ENCODE peak calls at places on chromosomes 4 and X, in ten cellular contexts. Q is lung; W is H9; Y is heart left ventricle; X is heart right ventricle; N is CD8-positive, alpha-beta T cell; A is GM23248; L is substantia nigra; G is tibial artery; F is A549. K is an unnamed sample.

GRCh38 chrX:129706395-129707072 is 32.2 kb upstream of the XPNPEP2 start:
- DNase-seq in Q (no peak), W (no peak), Y (peak), X (peak), N (peak), A (no peak), L (peak), G (peak), F (no peak), K (no peak)

GRCh38 chr4:85474818-85475630 is at the start of gene ARHGAP24:
- DNase-seq in Q (peak), W (peak), Y (peak), X (peak), N (no peak), A (peak), L (peak), G (peak), F (peak), K (peak)

GRCh38 chrX:5869786-5870185 is 358.9 kb downstream of the NLGN4X start:
- DNase-seq in Q (no peak), W (no peak), Y (no peak), X (no peak), N (no peak), A (no peak), L (no peak), G (no peak), F (no peak), K (no peak)

GRCh38 chr4:111537861-111538260 is 607.4 kb upstream of the FAM241A start:
- DNase-seq in Q (no peak), W (no peak), Y (no peak), X (no peak), N (no peak), A (peak), L (no peak), G (no peak), F (no peak), K (no peak)

GRCh38 chr4:76053730-76054129 is 17.9 kb upstream of the CXCL11 start:
- DNase-seq in Q (no peak), W (no peak), Y (no peak), X (no peak), N (no peak), A (no peak), L (no peak), G (no peak), F (no peak), K (no peak)

GRCh38 chr4:80409798-80410197 is 74.3 kb downstream of the CFAP299 start:
- DNase-seq in Q (no peak), W (no peak), Y (no peak), X (no peak), N (no peak), A (no peak), L (no peak), G (no peak), F (no peak), K (no peak)

GRCh38 chrX:142201113-142201512 is 4.0 kb downstream of the MAGEC2 start:
- DNase-seq in Q (no peak), W (no peak), Y (no peak), X (no peak), N (no peak), A (no peak), L (no peak), G (no peak), F (no peak), K (no peak)

GRCh38 chrX:43735957-43736356 is 79.9 kb downstream of the MAOA start:
- DNase-seq in Q (no peak), W (no peak), Y (no peak), X (no peak), N (no peak), A (no peak), L (no peak), G (no peak), F (no peak), K (no peak)

GRCh38 chr4:25787891-25788331 is 74.9 kb downstream of the SEL1L3 start:
- DNase-seq in Q (peak), W (no peak), Y (no peak), X (no peak), N (no peak), A (no peak), L (no peak), G (no peak), F (no peak), K (no peak)

GRCh38 chrX:13899607-13900006 is 82.7 kb upstream of the GPM6B start:
- DNase-seq in Q (no peak), W (no peak), Y (no peak), X (no peak), N (no peak), A (peak), L (no peak), G (peak), F (peak), K (peak)

GRCh38 chr4:40216622-40217366 is 20.0 kb downstream of the RHOH start:
- DNase-seq in Q (no peak), W (no peak), Y (no peak), X (no peak), N (no peak), A (no peak), L (no peak), G (no peak), F (no peak), K (no peak)

GRCh38 chrX:134679226-134679625 is 21.0 kb upstream of the PLAC1 start:
- DNase-seq in Q (no peak), W (no peak), Y (no peak), X (no peak), N (no peak), A (peak), L (no peak), G (no peak), F (no peak), K (no peak)

GRCh38 chr4:118033148-118034060 is 882 bp upstream of the NDST3 start:
- DNase-seq in Q (peak), W (peak), Y (no peak), X (no peak), N (no peak), A (peak), L (peak), G (no peak), F (peak), K (no peak)

GRCh38 chrX:2502668-2503519 is 2.1 kb upstream of the DHRSX start:
- DNase-seq in Q (no peak), W (no peak), Y (no peak), X (no peak), N (no peak), A (peak), L (no peak), G (no peak), F (peak), K (no peak)

GRCh38 chrX:46381630-46382029 is 163.6 kb downstream of the ZNF674 start:
- DNase-seq in Q (no peak), W (peak), Y (no peak), X (no peak), N (no peak), A (peak), L (no peak), G (no peak), F (peak), K (no peak)

GRCh38 chr4:3286335-3287175 is 6.3 kb upstream of the RGS12 start:
- DNase-seq in Q (no peak), W (peak), Y (peak), X (no peak), N (no peak), A (no peak), L (no peak), G (peak), F (no peak), K (no peak)
- H3K27ac ChIP-seq in Q (no peak), W (no peak), Y (no peak), X (no peak), N (no peak), A (no peak), L (no peak), G (no peak), F (no peak), K (no peak)

GRCh38 chr4:170491981-170492380 is 402.2 kb upstream of the AADAT start:
- DNase-seq in Q (no peak), W (no peak), Y (no peak), X (no peak), N (no peak), A (no peak), L (no peak), G (no peak), F (no peak), K (no peak)

GRCh38 chr4:170497729-170498128 is 408.0 kb upstream of the AADAT start:
- DNase-seq in Q (no peak), W (no peak), Y (no peak), X (no peak), N (no peak), A (no peak), L (no peak), G (no peak), F (no peak), K (no peak)

GRCh38 chr4:170497105-170497504 is 407.3 kb upstream of the AADAT start:
- DNase-seq in Q (no peak), W (peak), Y (no peak), X (no peak), N (no peak), A (peak), L (no peak), G (no peak), F (peak), K (no peak)
- H3K27ac ChIP-seq in Q (no peak), W (no peak), Y (no peak), X (no peak), N (peak), A (no peak), L (no peak), G (no peak), F (no peak), K (no peak)

GRCh38 chr4:54571762-54572542 is 85.8 kb upstream of the KIT start:
- DNase-seq in Q (no peak), W (no peak), Y (no peak), X (no peak), N (no peak), A (no peak), L (no peak), G (no peak), F (no peak), K (no peak)
- H3K27ac ChIP-seq in Q (no peak), W (no peak), Y (no peak), X (no peak), N (no peak), A (no peak), L (no peak), G (no peak), F (no peak), K (no peak)

GRCh38 chr4:57091657-57092162 is 18.5 kb downstream of the IGFBP7 start:
- DNase-seq in Q (no peak), W (no peak), Y (no peak), X (no peak), N (no peak), A (no peak), L (no peak), G (no peak), F (no peak), K (no peak)
- H3K27ac ChIP-seq in Q (peak), W (no peak), Y (peak), X (peak), N (no peak), A (no peak), L (no peak), G (peak), F (peak), K (no peak)

GRCh38 chr4:137703225-137703624 is 170.9 kb upstream of the PCDH18 start:
- DNase-seq in Q (no peak), W (no peak), Y (no peak), X (peak), N (no peak), A (no peak), L (no peak), G (no peak), F (no peak), K (no peak)
- H3K27ac ChIP-seq in Q (no peak), W (no peak), Y (no peak), X (no peak), N (no peak), A (no peak), L (no peak), G (no peak), F (no peak), K (no peak)

K was measured in epithelial cell of prostate.